ENCODE peak calls at places on chromosomes 3 and 15, in eight cellular contexts. V is RPMI7951, F is GOT3, P is neural progenitor cell, O is retina, S is non-pigmented ciliary epithelial cell, I is aorta, H is NCI-H345. B is an unnamed sample.

GRCh38 chr3:69272537-69272936 is 113.4 kb downstream of the FRMD4B start:
- DNase-seq in P (no peak), F (no peak), O (no peak), I (no peak), V (no peak), S (no peak), H (no peak), B (no peak)

GRCh38 chr3:95923496-95924210 is 890.7 kb upstream of the EPHA6 start:
- DNase-seq in F (peak; percentile 5), S (peak; percentile 82), V (peak; percentile 57), P (no peak), H (no peak), O (no peak), I (peak; percentile 53), B (peak; percentile 75)

GRCh38 chr15:50146661-50147060 is 27.6 kb upstream of the ATP8B4 start:
- DNase-seq in S (no peak), P (no peak), I (no peak), O (no peak), V (no peak), H (no peak), F (no peak), B (no peak)

GRCh38 chr3:15805756-15806266 is 8.0 kb upstream of the ANKRD28 start:
- DNase-seq in I (no peak), V (peak; percentile 72), H (no peak), S (no peak), F (no peak), O (no peak), P (no peak), B (no peak)

GRCh38 chr15:63351170-63351569 is 30.5 kb downstream of the CA12 start:
- DNase-seq in F (no peak), H (no peak), O (no peak), I (no peak), P (no peak), S (no peak), V (no peak), B (no peak)

GRCh38 chr3:190101320-190102117 is 19.2 kb downstream of the P3H2 start:
- DNase-seq in V (peak; percentile 76), F (no peak), P (peak; percentile 27), S (no peak), I (no peak), O (no peak), H (no peak), B (no peak)

GRCh38 chr3:151318313-151318712 is 1.7 kb upstream of the GPR87 start:
- DNase-seq in P (no peak), I (no peak), O (no peak), H (no peak), S (no peak), V (no peak), F (no peak), B (no peak)

GRCh38 chr3:132285620-132285945 is 31.6 kb upstream of the ACP3 start:
- DNase-seq in S (no peak), V (no peak), P (no peak), I (no peak), F (no peak), H (no peak), O (no peak), B (peak; percentile 26)

GRCh38 chr3:102181202-102181920 is 253.5 kb upstream of the ZPLD1 start:
- DNase-seq in H (no peak), P (no peak), F (no peak), V (no peak), I (no peak), S (no peak), O (no peak), B (no peak)

GRCh38 chr15:31392761-31393401 is 66.2 kb downstream of the KLF13 start:
- DNase-seq in F (no peak), I (peak; percentile 71), V (no peak), H (no peak), S (no peak), O (peak; percentile 55), P (peak; percentile 56), B (peak; percentile 55)

GRCh38 chr3:30505866-30506517 is 100.4 kb upstream of the TGFBR2 start:
- DNase-seq in O (no peak), F (no peak), I (no peak), H (no peak), S (no peak), V (no peak), P (no peak), B (no peak)

GRCh38 chr3:22977650-22978289 is 225.4 kb upstream of the UBE2E2 start:
- DNase-seq in S (no peak), O (no peak), F (no peak), H (no peak), P (no peak), V (no peak), I (no peak), B (no peak)

GRCh38 chr3:112437146-112438022 is 61.9 kb downstream of the BTLA start:
- DNase-seq in I (no peak), S (no peak), O (no peak), V (peak; percentile 50), H (no peak), P (peak; percentile 4), F (no peak), B (no peak)

GRCh38 chr15:32898991-32899613 is 181.3 kb downstream of the GREM1 start:
- DNase-seq in I (no peak), S (no peak), H (peak; percentile 89), F (no peak), P (peak; percentile 92), O (peak; percentile 66), V (no peak), B (no peak)

GRCh38 chr3:10289785-10290355 is 2.9 kb downstream of the GHRL start:
- DNase-seq in I (no peak), P (peak; percentile 14), F (no peak), O (no peak), S (no peak), H (no peak), V (no peak), B (no peak)

GRCh38 chr3:187012609-187013051 is 82.3 kb downstream of the ST6GAL1 start:
- DNase-seq in P (no peak), S (no peak), V (no peak), O (no peak), H (no peak), I (peak; percentile 70), F (no peak), B (no peak)

GRCh38 chr15:85964471-85964870 is 115.2 kb upstream of the AGBL1 start:
- DNase-seq in H (no peak), F (no peak), O (no peak), I (no peak), P (no peak), V (no peak), S (no peak), B (no peak)

GRCh38 chr3:109178701-109179100 is 42.2 kb downstream of the C3orf85 start:
- DNase-seq in O (no peak), S (no peak), I (no peak), P (no peak), V (no peak), H (no peak), F (no peak), B (no peak)

GRCh38 chr3:107588217-107588616 is 65.5 kb downstream of the BBX start:
- DNase-seq in V (no peak), I (no peak), H (no peak), F (no peak), P (no peak), O (no peak), S (no peak), B (no peak)

GRCh38 chr3:107969994-107970896 is 120.6 kb downstream of the CD47 start:
- DNase-seq in H (no peak), V (no peak), S (no peak), I (peak; percentile 68), O (no peak), F (no peak), P (no peak), B (peak; percentile 27)

GRCh38 chr3:196218155-196218712 is 1.9 kb downstream of the SLC51A start:
- DNase-seq in S (no peak), V (no peak), O (no peak), F (no peak), I (no peak), H (no peak), P (no peak), B (no peak)

GRCh38 chr15:63503739-63504246 is 600 bp upstream of the USP3 start:
- DNase-seq in H (no peak), V (peak; percentile 84), I (peak; percentile 80), P (no peak), F (no peak), O (no peak), S (no peak), B (peak; percentile 90)

GRCh38 chr3:48407542-48408099 is 22.3 kb downstream of the PLXNB1 start:
- DNase-seq in I (peak; percentile 18), P (no peak), S (no peak), H (no peak), O (no peak), F (no peak), V (no peak), B (no peak)

GRCh38 chr3:102332934-102333333 is 101.9 kb upstream of the ZPLD1 start:
- DNase-seq in V (no peak), F (no peak), H (no peak), O (no peak), S (no peak), P (no peak), I (no peak), B (no peak)

GRCh38 chr15:91782221-91782620 is 71.3 kb upstream of the SLCO3A1 start:
- DNase-seq in O (no peak), H (peak; percentile 61), F (no peak), S (no peak), I (no peak), V (no peak), P (no peak), B (no peak)

GRCh38 chr15:60682115-60682514 is 203.2 kb upstream of the ICE2 start:
- DNase-seq in F (no peak), V (peak; percentile 4), S (peak; percentile 43), I (no peak), P (no peak), O (no peak), H (no peak), B (no peak)

GRCh38 chr3:143361589-143361988 is 242.0 kb downstream of the CHST2 start:
- DNase-seq in O (no peak), P (no peak), H (no peak), V (no peak), I (no peak), S (no peak), F (no peak), B (no peak)

GRCh38 chr15:48624700-48625099 is 20.8 kb downstream of the FBN1 start:
- DNase-seq in H (no peak), P (no peak), O (no peak), V (no peak), F (no peak), S (no peak), I (no peak), B (no peak)

GRCh38 chr3:30659270-30660127 is 53.1 kb downstream of the TGFBR2 start:
- DNase-seq in S (peak; percentile 96), F (no peak), H (no peak), I (no peak), P (no peak), V (peak; percentile 98), O (no peak), B (peak; percentile 31)

GRCh38 chr3:190345027-190345821 is 23.0 kb upstream of the CLDN1 start:
- DNase-seq in I (no peak), H (no peak), O (no peak), S (peak; percentile 95), P (peak; percentile 12), F (no peak), V (peak; percentile 85), B (peak; percentile 49)

B was measured in hepatocyte.